ENCODE peak calls at places on chromosomes 13 and 19, in eight cellular contexts. N, X, H, K, T, M, B and R are unnamed samples.

GRCh38 chr13:112133489-112134149 is 66.7 kb downstream of the SOX1 start:
- DNase-seq in N (no peak), X (no peak), M (no peak), T (no peak), K (no peak), H (peak), B (no peak), R (peak)

GRCh38 chr19:14112809-14113385 is 4.7 kb downstream of the PRKACA start:
- DNase-seq in K (no peak), B (no peak), H (no peak), T (no peak), M (no peak), N (no peak), X (no peak), R (no peak)

GRCh38 chr13:40667622-40667978 is 1.2 kb upstream of the FOXO1 start:
- DNase-seq in N (peak), H (no peak), B (no peak), M (no peak), X (no peak), K (no peak), T (peak), R (no peak)

GRCh38 chr13:112843392-112844250 is 125.4 kb upstream of the MCF2L start:
- DNase-seq in M (no peak), H (no peak), K (no peak), T (no peak), N (no peak), B (no peak), X (no peak), R (no peak)

GRCh38 chr13:113029487-113030258 is 60.7 kb downstream of the MCF2L start:
- DNase-seq in K (no peak), T (peak), H (peak), X (peak), B (peak), N (peak), M (no peak), R (peak)

GRCh38 chr19:36051637-36052036 is 2.4 kb downstream of the THAP8 start:
- DNase-seq in H (no peak), X (no peak), T (no peak), N (no peak), K (no peak), B (no peak), M (no peak), R (no peak)

GRCh38 chr13:48319458-48320395 is 16.2 kb downstream of the RB1 start:
- DNase-seq in K (no peak), T (no peak), N (no peak), X (no peak), B (no peak), H (no peak), M (no peak), R (no peak)

GRCh38 chr13:76696370-76696769 is 189.8 kb downstream of the KCTD12 start:
- DNase-seq in N (no peak), K (no peak), X (no peak), T (no peak), M (no peak), H (no peak), B (no peak), R (no peak)

GRCh38 chr13:30737511-30738342 is 2.4 kb downstream of the ALOX5AP start:
- DNase-seq in H (no peak), N (no peak), M (no peak), T (no peak), K (no peak), B (no peak), X (no peak), R (no peak)

GRCh38 chr13:58018865-58019264 is 387.3 kb downstream of the PCDH17 start:
- DNase-seq in K (no peak), N (no peak), T (no peak), H (no peak), M (no peak), B (no peak), X (no peak), R (no peak)

GRCh38 chr13:26048745-26049144 is 3.1 kb downstream of the SHISA2 start:
- DNase-seq in B (no peak), N (no peak), K (no peak), H (no peak), T (no peak), M (no peak), X (no peak), R (no peak)

GRCh38 chr19:6572217-6572616 is 18.7 kb downstream of the CD70 start:
- DNase-seq in B (no peak), X (no peak), N (no peak), H (no peak), M (no peak), T (no peak), K (no peak), R (no peak)

GRCh38 chr13:75666646-75667351 is 30.7 kb downstream of the LMO7 start:
- DNase-seq in N (no peak), T (no peak), X (no peak), M (no peak), K (peak), H (no peak), B (no peak), R (no peak)

GRCh38 chr19:7522072-7522922 is at the start of gene MCOLN1:
- DNase-seq in H (peak), X (peak), B (peak), K (peak), N (peak), M (peak), T (peak), R (peak)

GRCh38 chr19:17530586-17530985 is 19.1 kb downstream of the PGLS start:
- DNase-seq in M (no peak), X (no peak), N (no peak), K (no peak), B (no peak), H (no peak), T (no peak), R (peak)

GRCh38 chr13:110125157-110125556 is 181.8 kb downstream of the COL4A1 start:
- DNase-seq in H (no peak), K (no peak), T (no peak), M (no peak), B (no peak), N (no peak), X (no peak), R (no peak)

GRCh38 chr19:39590265-39590664 is 12.1 kb upstream of the LGALS13 start:
- DNase-seq in H (peak), T (peak), X (no peak), K (no peak), N (no peak), B (no peak), M (no peak), R (no peak)

GRCh38 chr19:16462757-16463250 is 9.0 kb downstream of the EPS15L1 start:
- DNase-seq in X (no peak), B (peak), M (no peak), K (peak), H (no peak), N (no peak), T (no peak), R (no peak)

GRCh38 chr13:46165485-46166220 is 16.3 kb downstream of the LCP1 start:
- DNase-seq in B (no peak), M (no peak), T (no peak), H (no peak), X (no peak), N (no peak), K (peak), R (no peak)

GRCh38 chr19:345320-345879 is 804 bp upstream of the MIER2 start:
- DNase-seq in N (no peak), T (no peak), X (no peak), B (no peak), K (no peak), H (no peak), M (no peak), R (no peak)

GRCh38 chr19:40616178-40616577 is 15.0 kb downstream of the LTBP4 start:
- DNase-seq in M (no peak), K (no peak), N (no peak), H (no peak), T (no peak), B (no peak), X (no peak), R (no peak)

GRCh38 chr19:29677001-29677781 is 11.9 kb downstream of the PLEKHF1 start:
- DNase-seq in T (no peak), K (no peak), H (no peak), B (no peak), N (no peak), M (no peak), X (no peak), R (no peak)

GRCh38 chr13:100314132-100314910 is 225.4 kb downstream of the PCCA start:
- DNase-seq in M (no peak), H (no peak), N (no peak), K (peak), T (no peak), B (no peak), X (no peak), R (peak)

GRCh38 chr19:39112338-39112890 is 13.2 kb upstream of the PAK4 start:
- DNase-seq in K (peak), N (peak), T (no peak), X (no peak), M (no peak), B (no peak), H (no peak), R (no peak)

GRCh38 chr13:29503041-29503837 is 92.2 kb downstream of the SLC7A1 start:
- DNase-seq in B (no peak), X (no peak), T (peak), M (no peak), K (no peak), H (no peak), N (no peak), R (no peak)

GRCh38 chr13:84137292-84137691 is 255.0 kb upstream of the SLITRK1 start:
- DNase-seq in H (no peak), M (peak), B (no peak), K (peak), T (no peak), N (no peak), X (peak), R (no peak)

GRCh38 chr13:111460548-111461444 is 140.4 kb downstream of the TEX29 start:
- DNase-seq in B (no peak), H (no peak), M (peak), T (peak), K (peak), N (peak), X (no peak), R (peak)

GRCh38 chr19:40530091-40530901 is 46.4 kb upstream of the SHKBP1 start:
- DNase-seq in M (no peak), N (peak), X (peak), H (peak), B (no peak), K (no peak), T (peak), R (peak)

GRCh38 chr13:103288114-103288513 is 221.9 kb upstream of the SLC10A2 start:
- DNase-seq in M (no peak), N (no peak), T (no peak), K (no peak), H (no peak), X (no peak), B (no peak), R (no peak)

GRCh38 chr19:29662278-29662603 is 3.0 kb upstream of the PLEKHF1 start:
- DNase-seq in M (no peak), X (no peak), N (no peak), T (no peak), B (no peak), K (no peak), H (no peak), R (no peak)

GRCh38 chr13:73440296-73440895 is 381.6 kb downstream of the KLF5 start:
- DNase-seq in H (no peak), X (no peak), B (no peak), T (peak), M (no peak), K (peak), N (no peak), R (no peak)

GRCh38 chr19:51970718-51971117 is 15.9 kb downstream of the ZNF350 start:
- DNase-seq in K (no peak), T (no peak), M (no peak), X (no peak), H (no peak), N (no peak), B (no peak), R (no peak)

GRCh38 chr13:98254541-98254940 is 77.5 kb upstream of the RNF113B start:
- DNase-seq in B (no peak), H (no peak), T (no peak), K (no peak), X (no peak), N (no peak), M (peak), R (no peak)

GRCh38 chr19:18650468-18651001 is 13.7 kb downstream of the KLHL26 start:
- DNase-seq in H (no peak), X (no peak), T (peak), B (peak), N (peak), M (no peak), K (no peak), R (no peak)
- H3K4me3 ChIP-seq in H (no peak), X (no peak), T (no peak), B (no peak), N (no peak), M (peak), K (no peak), R (no peak)

GRCh38 chr13:24272452-24273161 is 36.8 kb upstream of the C1QTNF9 start:
- DNase-seq in B (no peak), M (no peak), K (no peak), X (no peak), T (no peak), N (no peak), H (no peak), R (no peak)
- H3K4me3 ChIP-seq in B (peak), M (peak), K (no peak), X (peak), T (no peak), N (no peak), H (no peak), R (no peak)

DNA sequence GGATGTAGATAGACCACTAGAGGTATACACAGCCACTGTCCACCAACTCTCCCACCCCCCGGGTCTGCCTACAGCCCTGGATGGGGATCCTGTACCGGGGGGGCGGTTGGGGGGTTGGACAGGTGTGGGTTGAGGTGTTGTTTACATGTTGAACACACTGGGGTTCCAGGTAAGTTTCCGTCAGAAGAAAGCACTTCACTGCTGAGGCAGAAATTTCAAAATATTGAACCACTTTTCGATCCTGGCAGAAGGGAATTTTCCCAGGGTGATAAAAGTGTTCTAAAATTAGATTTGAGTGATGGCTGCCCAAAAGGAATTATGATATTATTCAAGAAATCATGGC is 6.6 kb upstream of the CEACAM16 start:
- DNase-seq in X (no peak), N (no peak), H (no peak), K (no peak), B (no peak), M (no peak), T (no peak), R (no peak)
- H3K4me3 ChIP-seq in X (peak), N (no peak), H (no peak), K (no peak), B (no peak), M (no peak), T (no peak), R (no peak)

GRCh38 chr19:46729696-46730095 is 12.8 kb upstream of the PRKD2 start:
- DNase-seq in M (no peak), T (no peak), H (no peak), N (no peak), K (no peak), X (no peak), B (no peak), R (no peak)

GRCh38 chr19:46731584-46731983 is 14.3 kb upstream of the FKRP start:
- DNase-seq in T (no peak), M (no peak), N (no peak), H (no peak), X (no peak), K (peak), B (no peak), R (no peak)

GRCh38 chr19:46731007-46731501 is 14.1 kb upstream of the PRKD2 start:
- DNase-seq in H (no peak), K (peak), B (peak), M (peak), N (no peak), X (no peak), T (no peak), R (no peak)

GRCh38 chr19:46730187-46730586 is 13.3 kb upstream of the PRKD2 start:
- DNase-seq in T (no peak), K (no peak), B (no peak), M (no peak), N (no peak), H (no peak), X (no peak), R (no peak)

DNA sequence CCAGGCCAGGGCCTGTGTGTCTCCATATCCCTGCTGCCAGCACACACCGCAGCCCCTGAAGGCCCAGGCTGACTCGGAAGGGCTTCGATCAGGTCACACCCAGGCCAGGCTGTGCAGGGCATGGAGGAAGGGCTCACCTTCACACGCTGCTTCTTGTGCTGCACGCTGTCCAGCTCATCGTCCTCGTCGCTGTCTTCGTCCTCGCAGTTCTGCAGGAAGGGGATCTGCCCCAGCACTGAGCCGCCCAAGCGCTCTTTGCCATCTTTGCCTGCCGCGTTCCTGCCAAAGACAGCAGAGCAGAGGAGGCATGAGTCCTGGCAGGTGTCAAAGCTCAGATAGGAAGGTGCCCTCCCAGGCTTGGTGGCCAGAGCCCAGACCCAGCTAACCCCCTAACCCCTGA is 13.7 kb upstream of the PRKD2 start:
- DNase-seq in X (no peak), N (no peak), M (no peak), K (no peak), B (no peak), H (no peak), T (no peak), R (no peak)
- H3K4me3 ChIP-seq in X (no peak), N (no peak), M (no peak), K (no peak), B (no peak), H (no peak), T (no peak), R (no peak)

GRCh38 chr19:49924004-49924880 is 4.8 kb upstream of the ATF5 start:
- DNase-seq in M (no peak), T (no peak), X (no peak), K (no peak), H (no peak), N (no peak), B (no peak), R (no peak)
- H3K4me3 ChIP-seq in M (no peak), T (no peak), X (no peak), K (no peak), H (no peak), N (no peak), B (no peak), R (no peak)

GRCh38 chr19:5338661-5339469 is 1.7 kb downstream of the PTPRS start:
- DNase-seq in T (peak), K (no peak), M (no peak), H (peak), X (no peak), N (no peak), B (no peak), R (peak)
- H3K4me3 ChIP-seq in T (peak), K (no peak), M (no peak), H (peak), X (no peak), N (no peak), B (no peak), R (peak)